ENCODE peak calls at places on chromosomes 6 and 20, in five cellular contexts. One of them, this sample, is unnamed. For H3K4me1, the result is how much of the 10 kb centered on the place peaks cover.

GRCh38 chr6:21593927-21594421 is 423 bp downstream of the SOX4 start:
- DNase-seq in hepatocyte: peak
- DNase-seq in A549: no peak
- DNase-seq in thyroid gland: peak
- DNase-seq in upper lobe of right lung: no peak
- DNase-seq in this sample: peak

GRCh38 chr20:37379967-37380828 is 34.3 kb downstream of the SRC start:
- DNase-seq in hepatocyte: peak
- DNase-seq in A549: peak
- DNase-seq in thyroid gland: no peak
- DNase-seq in upper lobe of right lung: no peak
- DNase-seq in this sample: peak

GRCh38 chr6:15879372-15880261 is 216.8 kb upstream of the DTNBP1 start:
- DNase-seq in hepatocyte: peak
- DNase-seq in A549: no peak
- DNase-seq in thyroid gland: peak
- DNase-seq in upper lobe of right lung: peak
- DNase-seq in this sample: peak

GRCh38 chr6:32669893-32670292 is 3.4 kb upstream of the HLA-DQB1 start:
- DNase-seq in hepatocyte: no peak
- DNase-seq in A549: no peak
- DNase-seq in thyroid gland: no peak
- DNase-seq in upper lobe of right lung: no peak
- DNase-seq in this sample: no peak

GRCh38 chr6:138246650-138247440 is 28.6 kb upstream of the PBOV1 start:
- DNase-seq in hepatocyte: no peak
- DNase-seq in A549: no peak
- DNase-seq in thyroid gland: no peak
- DNase-seq in upper lobe of right lung: no peak
- DNase-seq in this sample: no peak

GRCh38 chr6:137571854-137572253 is 77.7 kb upstream of the OLIG3 start:
- DNase-seq in hepatocyte: peak
- DNase-seq in A549: peak
- DNase-seq in thyroid gland: peak
- DNase-seq in upper lobe of right lung: no peak
- DNase-seq in this sample: peak

GRCh38 chr6:149864578-149865535 is 698 bp upstream of the LRP11 start:
- DNase-seq in hepatocyte: peak
- DNase-seq in A549: peak
- DNase-seq in thyroid gland: peak
- DNase-seq in upper lobe of right lung: no peak
- DNase-seq in this sample: peak

GRCh38 chr20:13771853-13772453 is 12.8 kb downstream of the ESF1 start:
- DNase-seq in hepatocyte: peak
- DNase-seq in A549: peak
- DNase-seq in thyroid gland: no peak
- DNase-seq in upper lobe of right lung: no peak
- DNase-seq in this sample: no peak

GRCh38 chr6:26554669-26555504 is 16.7 kb downstream of the HMGN4 start:
- DNase-seq in hepatocyte: peak
- DNase-seq in A549: peak
- DNase-seq in thyroid gland: peak
- DNase-seq in upper lobe of right lung: no peak
- DNase-seq in this sample: peak

GRCh38 chr6:31363809-31364208 is 6.8 kb upstream of the HLA-B start:
- DNase-seq in hepatocyte: no peak
- DNase-seq in A549: no peak
- DNase-seq in thyroid gland: no peak
- DNase-seq in upper lobe of right lung: no peak
- DNase-seq in this sample: no peak

GRCh38 chr6:129307845-129308244 is 402.1 kb downstream of the ARHGAP18 start:
- DNase-seq in hepatocyte: no peak
- DNase-seq in A549: no peak
- DNase-seq in thyroid gland: no peak
- DNase-seq in upper lobe of right lung: no peak
- DNase-seq in this sample: no peak

GRCh38 chr6:56714982-56715456 is 72.3 kb upstream of the DST start:
- DNase-seq in hepatocyte: no peak
- DNase-seq in A549: peak
- DNase-seq in thyroid gland: no peak
- DNase-seq in upper lobe of right lung: no peak
- DNase-seq in this sample: peak

GRCh38 chr6:148989585-148989984 is 242.8 kb downstream of the UST start:
- DNase-seq in hepatocyte: no peak
- DNase-seq in A549: no peak
- DNase-seq in thyroid gland: no peak
- DNase-seq in upper lobe of right lung: no peak
- DNase-seq in this sample: no peak

GRCh38 chr6:143700684-143701342 is 23.0 kb downstream of the PHACTR2 start:
- DNase-seq in hepatocyte: no peak
- DNase-seq in A549: no peak
- DNase-seq in thyroid gland: no peak
- DNase-seq in upper lobe of right lung: no peak
- DNase-seq in this sample: no peak

GRCh38 chr20:5548112-5548511 is 202.1 kb upstream of the SHLD1 start:
- DNase-seq in hepatocyte: no peak
- DNase-seq in A549: no peak
- DNase-seq in thyroid gland: no peak
- DNase-seq in upper lobe of right lung: no peak
- DNase-seq in this sample: no peak

GRCh38 chr6:131652472-131652871 is 15.4 kb downstream of the ENPP3 start:
- DNase-seq in hepatocyte: peak
- DNase-seq in A549: no peak
- DNase-seq in thyroid gland: no peak
- DNase-seq in upper lobe of right lung: no peak
- DNase-seq in this sample: no peak

GRCh38 chr6:7156666-7157278 is 49.0 kb downstream of the RREB1 start:
- DNase-seq in hepatocyte: no peak
- DNase-seq in A549: no peak
- DNase-seq in thyroid gland: peak
- DNase-seq in upper lobe of right lung: no peak
- DNase-seq in this sample: no peak

GRCh38 chr6:1477432-1478090 is 88.2 kb downstream of the FOXF2 start:
- DNase-seq in hepatocyte: peak
- DNase-seq in A549: peak
- DNase-seq in thyroid gland: no peak
- DNase-seq in upper lobe of right lung: no peak
- DNase-seq in this sample: no peak

GRCh38 chr6:11354019-11354418 is 121.6 kb upstream of the NEDD9 start:
- DNase-seq in hepatocyte: no peak
- DNase-seq in A549: no peak
- DNase-seq in thyroid gland: no peak
- DNase-seq in upper lobe of right lung: no peak
- DNase-seq in this sample: no peak

GRCh38 chr20:46765506-46765905 is 56.1 kb downstream of the SLC2A10 start:
- DNase-seq in hepatocyte: no peak
- DNase-seq in A549: no peak
- DNase-seq in thyroid gland: no peak
- DNase-seq in upper lobe of right lung: no peak
- DNase-seq in this sample: no peak

GRCh38 chr20:59004493-59004762 is 2.6 kb downstream of the CTSZ start:
- DNase-seq in hepatocyte: no peak
- DNase-seq in A549: no peak
- DNase-seq in thyroid gland: no peak
- DNase-seq in upper lobe of right lung: peak
- DNase-seq in this sample: no peak

GRCh38 chr6:126064994-126065401 is 78.7 kb downstream of the TRMT11 start:
- DNase-seq in hepatocyte: peak
- DNase-seq in A549: no peak
- DNase-seq in thyroid gland: no peak
- DNase-seq in upper lobe of right lung: no peak
- DNase-seq in this sample: peak

GRCh38 chr6:47242483-47243386 is 67.0 kb downstream of the TNFRSF21 start:
- DNase-seq in hepatocyte: peak
- DNase-seq in A549: peak
- DNase-seq in thyroid gland: peak
- DNase-seq in upper lobe of right lung: peak
- DNase-seq in this sample: peak

GRCh38 chr6:74715362-74716068 is 490.3 kb downstream of the COL12A1 start:
- DNase-seq in hepatocyte: no peak
- DNase-seq in A549: peak
- DNase-seq in thyroid gland: no peak
- DNase-seq in upper lobe of right lung: no peak
- DNase-seq in this sample: no peak

GRCh38 chr20:4962257-4962855 is 39.0 kb downstream of the SLC23A2 start:
- DNase-seq in hepatocyte: no peak
- DNase-seq in A549: no peak
- DNase-seq in thyroid gland: no peak
- DNase-seq in upper lobe of right lung: no peak
- DNase-seq in this sample: no peak

GRCh38 chr6:26474439-26474881 is 16.7 kb downstream of the BTN2A1 start:
- DNase-seq in hepatocyte: no peak
- DNase-seq in A549: no peak
- DNase-seq in thyroid gland: no peak
- DNase-seq in upper lobe of right lung: no peak
- DNase-seq in this sample: no peak

GRCh38 chr6:145261758-145262157 is 473.6 kb downstream of the EPM2A start:
- DNase-seq in hepatocyte: no peak
- DNase-seq in A549: no peak
- DNase-seq in thyroid gland: no peak
- DNase-seq in upper lobe of right lung: no peak
- DNase-seq in this sample: no peak

GRCh38 chr20:14992071-14992654 is 654.8 kb upstream of the FLRT3 start:
- DNase-seq in hepatocyte: no peak
- DNase-seq in A549: peak
- DNase-seq in thyroid gland: no peak
- DNase-seq in upper lobe of right lung: no peak
- DNase-seq in this sample: no peak

GRCh38 chr6:134636221-134636830 is 313.6 kb downstream of the ALDH8A1 start:
- DNase-seq in hepatocyte: peak
- DNase-seq in A549: no peak
- DNase-seq in thyroid gland: no peak
- DNase-seq in upper lobe of right lung: no peak
- DNase-seq in this sample: no peak

GRCh38 chr20:41380551-41381262 is 14.1 kb upstream of the EMILIN3 start:
- DNase-seq in hepatocyte: no peak
- DNase-seq in A549: no peak
- DNase-seq in thyroid gland: no peak
- DNase-seq in upper lobe of right lung: peak
- DNase-seq in this sample: no peak

DNA sequence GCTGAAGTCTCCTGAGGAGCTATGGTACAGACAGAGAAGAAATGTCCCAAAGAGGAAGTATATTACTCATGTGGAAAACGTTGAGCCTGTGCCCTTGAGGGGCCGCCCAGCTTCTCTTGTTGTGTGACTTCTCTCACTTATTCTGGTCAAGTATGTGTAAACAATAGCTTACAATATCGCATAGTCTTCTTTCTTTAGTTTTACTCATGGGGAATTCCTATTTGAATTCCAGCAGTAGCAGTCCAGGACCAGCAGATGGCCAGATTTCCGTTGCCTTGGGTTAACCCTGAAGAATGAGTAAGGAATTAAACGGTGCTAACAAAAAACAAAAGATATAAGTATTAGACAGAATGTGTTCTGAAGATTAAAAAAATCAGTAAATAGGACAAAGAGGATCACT is 522.0 kb upstream of the GJE1 start:
- DNase-seq in hepatocyte: no peak
- DNase-seq in A549: peak
- DNase-seq in thyroid gland: no peak
- DNase-seq in upper lobe of right lung: no peak
- DNase-seq in this sample: no peak
- TF ChIP-seq CTCF in hepatocyte: no peak
- TF ChIP-seq CTCF in A549: no peak
- TF ChIP-seq CTCF in thyroid gland: no peak
- TF ChIP-seq CTCF in upper lobe of right lung: no peak
- TF ChIP-seq CTCF in this sample: no peak

GRCh38 chr6:13653296-13653695 is 38.2 kb downstream of the NOL7 start:
- DNase-seq in hepatocyte: no peak
- DNase-seq in A549: no peak
- DNase-seq in thyroid gland: no peak
- DNase-seq in upper lobe of right lung: no peak
- DNase-seq in this sample: no peak
- H3K4me1 ChIP-seq in hepatocyte: under half
- H3K4me1 ChIP-seq in A549: under half
- H3K4me1 ChIP-seq in thyroid gland: under half
- H3K4me1 ChIP-seq in upper lobe of right lung: under half
- H3K4me1 ChIP-seq in this sample: under half

DNA sequence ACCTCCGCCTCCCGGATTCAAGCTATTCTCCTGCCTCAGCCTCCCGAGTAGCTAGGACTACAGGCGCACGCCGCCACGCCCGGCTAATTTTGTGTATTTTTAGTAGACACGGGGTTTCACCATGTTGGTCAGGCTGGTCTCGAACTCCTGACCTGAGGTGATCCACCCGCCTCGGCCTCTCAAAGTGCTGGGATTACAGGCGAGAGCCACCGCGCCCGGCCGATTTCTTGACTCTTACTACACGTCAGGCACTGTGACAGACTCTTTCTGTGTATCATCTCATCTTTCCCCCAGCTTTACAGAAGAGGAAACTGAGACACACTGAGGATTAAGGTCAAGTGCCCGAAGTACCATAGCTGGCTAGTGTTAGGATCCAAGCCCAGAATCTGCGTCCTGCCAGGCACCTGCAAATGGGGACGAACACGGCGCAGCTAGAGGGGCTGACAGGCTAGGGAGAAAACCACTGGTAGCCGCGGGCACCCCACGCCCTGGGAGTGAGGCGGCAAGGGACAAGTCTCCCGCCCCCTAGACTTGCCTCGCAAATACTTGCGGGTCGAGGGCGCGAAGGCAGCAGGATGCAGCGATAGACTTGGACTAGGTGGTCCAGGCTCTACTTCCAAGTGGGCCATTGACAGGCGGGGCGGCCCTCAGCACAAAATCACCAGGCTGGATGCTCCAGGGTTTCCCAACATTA is 1.1 kb upstream of the TAF8 start:
- DNase-seq in hepatocyte: no peak
- DNase-seq in A549: no peak
- DNase-seq in thyroid gland: peak
- DNase-seq in upper lobe of right lung: peak
- DNase-seq in this sample: no peak
- H3K4me3 ChIP-seq in hepatocyte: peak
- H3K4me3 ChIP-seq in A549: peak
- H3K4me3 ChIP-seq in thyroid gland: no peak
- H3K4me3 ChIP-seq in upper lobe of right lung: peak
- H3K4me3 ChIP-seq in this sample: peak

GRCh38 chr6:45375449-45375848 is 2.3 kb downstream of the SUPT3H start:
- DNase-seq in hepatocyte: no peak
- DNase-seq in A549: no peak
- DNase-seq in thyroid gland: no peak
- DNase-seq in upper lobe of right lung: no peak
- DNase-seq in this sample: no peak
- TF ChIP-seq CTCF in hepatocyte: no peak
- TF ChIP-seq CTCF in A549: no peak
- TF ChIP-seq CTCF in thyroid gland: no peak
- TF ChIP-seq CTCF in upper lobe of right lung: no peak
- TF ChIP-seq CTCF in this sample: no peak

This sample was measured in BE2C.